ENCODE peak calls at places on chromosome 20, in four cellular contexts. A is LoVo, G is fibroblast of lung, U is T-helper 2 cell. O is an unnamed sample.

GRCh38 chr20:47785900-47786762 is 850 bp upstream of the SULF2 start:
- DNase-seq in A (peak), G (peak), U (no peak), O (peak)

GRCh38 chr20:40668449-40669228 is 20.4 kb downstream of the MAFB start:
- DNase-seq in A (no peak), G (peak), U (no peak), O (no peak)

GRCh38 chr20:19866070-19866469 is 108.0 kb downstream of the RIN2 start:
- DNase-seq in A (no peak), G (no peak), U (no peak), O (no peak)

GRCh38 chr20:56629464-56630085 is 469 bp downstream of the TFAP2C start:
- DNase-seq in A (no peak), G (no peak), U (no peak), O (no peak)

GRCh38 chr20:11496382-11496781 is 421.3 kb upstream of the BTBD3 start:
- DNase-seq in A (no peak), G (peak), U (no peak), O (no peak)

GRCh38 chr20:25149986-25150385 is 45.5 kb upstream of the ENTPD6 start:
- DNase-seq in A (no peak), G (peak), U (no peak), O (no peak)

GRCh38 chr20:62407221-62407992 is at the start of gene CABLES2:
- DNase-seq in A (peak), G (peak), U (peak), O (peak)

GRCh38 chr20:17992224-17992637 is 23.4 kb downstream of the MGME1 start:
- DNase-seq in A (no peak), G (no peak), U (peak), O (no peak)

GRCh38 chr20:41650221-41650948 is 32.2 kb upstream of the CHD6 start:
- DNase-seq in A (peak), G (no peak), U (no peak), O (no peak)

GRCh38 chr20:61874421-61875068 is 191.1 kb downstream of the TAF4 start:
- DNase-seq in A (peak), G (peak), U (no peak), O (peak)

GRCh38 chr20:46787986-46788762 is 78.7 kb downstream of the SLC2A10 start:
- DNase-seq in A (no peak), G (no peak), U (no peak), O (no peak)

GRCh38 chr20:10312111-10312510 is 93.5 kb downstream of the SNAP25 start:
- DNase-seq in A (no peak), G (peak), U (no peak), O (no peak)

GRCh38 chr20:64084209-64085152 is at the start of gene LKAAEAR1:
- DNase-seq in A (no peak), G (no peak), U (no peak), O (no peak)

GRCh38 chr20:31664696-31665354 is 27.1 kb downstream of the COX4I2 start:
- DNase-seq in A (no peak), G (no peak), U (no peak), O (no peak)

GRCh38 chr20:25065625-25066338 is 7.8 kb upstream of the ACSS1 start:
- DNase-seq in A (peak), G (peak), U (peak), O (peak)

GRCh38 chr20:47455133-47456040 is 46.3 kb upstream of the NCOA3 start:
- DNase-seq in A (peak), G (no peak), U (no peak), O (no peak)

GRCh38 chr20:16385462-16385861 is 187.8 kb downstream of the KIF16B start:
- DNase-seq in A (no peak), G (no peak), U (no peak), O (no peak)

GRCh38 chr20:59123011-59123676 is 40.5 kb upstream of the ZNF831 start:
- DNase-seq in A (no peak), G (no peak), U (peak), O (no peak)

GRCh38 chr20:21436186-21436585 is 38.9 kb upstream of the NKX2-4 start:
- DNase-seq in A (no peak), G (peak), U (no peak), O (peak)

GRCh38 chr20:51402201-51402600 is 140.3 kb downstream of the NFATC2 start:
- DNase-seq in A (no peak), G (peak), U (peak), O (no peak)

GRCh38 chr20:50048420-50049166 is 64.4 kb downstream of the UBE2V1 start:
- DNase-seq in A (no peak), G (peak), U (peak), O (no peak)

GRCh38 chr20:47220161-47220582 is 136.3 kb downstream of the ZMYND8 start:
- DNase-seq in A (no peak), G (no peak), U (peak), O (peak)

GRCh38 chr20:50558483-50558925 is 48.3 kb downstream of the PTPN1 start:
- DNase-seq in A (no peak), G (peak), U (no peak), O (no peak)

GRCh38 chr20:48284837-48285236 is 499.6 kb upstream of the SULF2 start:
- DNase-seq in A (no peak), G (peak), U (no peak), O (no peak)

GRCh38 chr20:23668477-23668951 is 20.3 kb downstream of the CST4 start:
- DNase-seq in A (peak), G (peak), U (peak), O (peak)

GRCh38 chr20:47591231-47591630 is 89.5 kb downstream of the NCOA3 start:
- DNase-seq in A (no peak), G (no peak), U (no peak), O (no peak)

GRCh38 chr20:4681971-4682370 is 39.7 kb upstream of the PRND start:
- DNase-seq in A (no peak), G (peak), U (no peak), O (no peak)

GRCh38 chr20:52985687-52986086 is 13.5 kb downstream of the TSHZ2 start:
- DNase-seq in A (no peak), G (peak), U (no peak), O (no peak)

GRCh38 chr20:18048191-18048590 is 9.5 kb downstream of the OVOL2 start:
- DNase-seq in A (no peak), G (no peak), U (no peak), O (no peak)

GRCh38 chr20:23246682-23247664 is 103.6 kb upstream of the NXT1 start:
- DNase-seq in A (no peak), G (no peak), U (no peak), O (no peak)

GRCh38 chr20:46951840-46952497 is 57.3 kb downstream of the EYA2 start:
- DNase-seq in A (no peak), G (peak), U (no peak), O (no peak)

GRCh38 chr20:16411361-16411760 is 161.9 kb downstream of the KIF16B start:
- DNase-seq in A (no peak), G (no peak), U (no peak), O (no peak)

GRCh38 chr20:38340693-38341092 is 5.6 kb upstream of the LBP start:
- DNase-seq in A (no peak), G (no peak), U (no peak), O (no peak)

GRCh38 chr20:44098657-44099056 is 88.3 kb downstream of the JPH2 start:
- DNase-seq in A (no peak), G (no peak), U (no peak), O (no peak)